ENCODE peak calls at places on chromosomes 3 and 15, in five cellular contexts. One of them, this sample, is unnamed.
A peak's percentile ranks its signal among the peaks of the same experiment; 100 is the strongest.

GRCh38 chr3:107441617-107442016 is 64.4 kb downstream of the CCDC54 start:
- DNase-seq in GM06990: no peak
- DNase-seq in progenitor cell of endocrine pancreas: no peak
- DNase-seq in WTC11: peak; percentile 18
- DNase-seq in H9: peak; percentile 37
- DNase-seq in this sample: no peak

GRCh38 chr3:140077406-140077805 is 142.4 kb downstream of the CLSTN2 start:
- DNase-seq in GM06990: no peak
- DNase-seq in progenitor cell of endocrine pancreas: no peak
- DNase-seq in WTC11: no peak
- DNase-seq in H9: no peak
- DNase-seq in this sample: no peak

GRCh38 chr3:160449660-160450598 is at the start of gene TRIM59:
- DNase-seq in GM06990: peak; percentile 99
- DNase-seq in progenitor cell of endocrine pancreas: peak; percentile 96
- DNase-seq in WTC11: peak; percentile 99
- DNase-seq in H9: peak; percentile 99
- DNase-seq in this sample: peak; percentile 88

GRCh38 chr3:109563149-109563548 is 225.8 kb upstream of the DPPA4 start:
- DNase-seq in GM06990: no peak
- DNase-seq in progenitor cell of endocrine pancreas: no peak
- DNase-seq in WTC11: no peak
- DNase-seq in H9: no peak
- DNase-seq in this sample: no peak

GRCh38 chr15:98842192-98842972 is 165.2 kb downstream of the PGPEP1L start:
- DNase-seq in GM06990: no peak
- DNase-seq in progenitor cell of endocrine pancreas: no peak
- DNase-seq in WTC11: no peak
- DNase-seq in H9: no peak
- DNase-seq in this sample: no peak

GRCh38 chr3:18440053-18440768 is 15.1 kb upstream of the SATB1 start:
- DNase-seq in GM06990: no peak
- DNase-seq in progenitor cell of endocrine pancreas: no peak
- DNase-seq in WTC11: no peak
- DNase-seq in H9: no peak
- DNase-seq in this sample: no peak

GRCh38 chr3:31235062-31235704 is 297.5 kb upstream of the STT3B start:
- DNase-seq in GM06990: no peak
- DNase-seq in progenitor cell of endocrine pancreas: no peak
- DNase-seq in WTC11: no peak
- DNase-seq in H9: no peak
- DNase-seq in this sample: no peak

GRCh38 chr3:155026999-155027591 is 53.0 kb upstream of the MME start:
- DNase-seq in GM06990: no peak
- DNase-seq in progenitor cell of endocrine pancreas: no peak
- DNase-seq in WTC11: no peak
- DNase-seq in H9: no peak
- DNase-seq in this sample: no peak

GRCh38 chr3:14152233-14152962 is 26.0 kb downstream of the XPC start:
- DNase-seq in GM06990: no peak
- DNase-seq in progenitor cell of endocrine pancreas: no peak
- DNase-seq in WTC11: no peak
- DNase-seq in H9: peak; percentile 28
- DNase-seq in this sample: no peak
- TF ChIP-seq CTCF in GM06990: peak; percentile 5
- TF ChIP-seq CTCF in progenitor cell of endocrine pancreas: no peak
- TF ChIP-seq CTCF in WTC11: no peak
- TF ChIP-seq CTCF in H9: peak; percentile 45
- TF ChIP-seq CTCF in this sample: peak; percentile 11

GRCh38 chr15:49876401-49877038 is 242.5 kb downstream of the ATP8B4 start:
- DNase-seq in GM06990: no peak
- DNase-seq in progenitor cell of endocrine pancreas: no peak
- DNase-seq in WTC11: peak; percentile 53
- DNase-seq in H9: peak; percentile 81
- DNase-seq in this sample: no peak

GRCh38 chr15:49881433-49881832 is 237.6 kb downstream of the ATP8B4 start:
- DNase-seq in GM06990: no peak
- DNase-seq in progenitor cell of endocrine pancreas: no peak
- DNase-seq in WTC11: no peak
- DNase-seq in H9: no peak
- DNase-seq in this sample: no peak

GRCh38 chr15:49877871-49878511 is 241.0 kb downstream of the ATP8B4 start:
- DNase-seq in GM06990: no peak
- DNase-seq in progenitor cell of endocrine pancreas: no peak
- DNase-seq in WTC11: no peak
- DNase-seq in H9: no peak
- DNase-seq in this sample: no peak

GRCh38 chr15:49875392-49875791 is 243.6 kb downstream of the ATP8B4 start:
- DNase-seq in GM06990: no peak
- DNase-seq in progenitor cell of endocrine pancreas: no peak
- DNase-seq in WTC11: no peak
- DNase-seq in H9: no peak
- DNase-seq in this sample: no peak

GRCh38 chr15:49877117-49877860 is 241.7 kb downstream of the ATP8B4 start:
- DNase-seq in GM06990: no peak
- DNase-seq in progenitor cell of endocrine pancreas: no peak
- DNase-seq in WTC11: no peak
- DNase-seq in H9: no peak
- DNase-seq in this sample: no peak
- TF ChIP-seq CTCF in GM06990: no peak
- TF ChIP-seq CTCF in progenitor cell of endocrine pancreas: no peak
- TF ChIP-seq CTCF in WTC11: peak; percentile 12
- TF ChIP-seq CTCF in H9: no peak
- TF ChIP-seq CTCF in this sample: no peak

DNA sequence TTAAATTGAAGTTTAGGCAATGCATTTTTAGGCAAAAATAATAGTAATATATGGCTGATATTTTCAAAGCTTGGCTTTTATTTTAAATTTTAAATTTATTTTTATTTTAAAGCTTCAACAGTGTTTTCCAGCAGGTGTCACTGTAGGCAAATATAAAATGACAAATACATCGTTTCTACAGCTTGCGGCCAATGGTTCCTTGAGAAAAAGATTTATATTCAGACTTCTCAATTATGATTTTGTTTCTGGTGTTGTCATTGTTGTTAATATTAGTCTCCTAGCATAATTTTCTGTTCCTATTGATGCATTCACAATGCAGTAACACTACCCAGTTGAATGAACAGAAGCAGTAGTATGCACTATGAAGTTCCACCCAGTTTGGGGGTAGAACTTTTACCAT is 220.7 kb upstream of the DNAJC19 start:
- DNase-seq in GM06990: no peak
- DNase-seq in progenitor cell of endocrine pancreas: no peak
- DNase-seq in WTC11: no peak
- DNase-seq in H9: no peak
- DNase-seq in this sample: no peak
- TF ChIP-seq CTCF in GM06990: peak; percentile 10
- TF ChIP-seq CTCF in progenitor cell of endocrine pancreas: peak; percentile 70
- TF ChIP-seq CTCF in WTC11: no peak
- TF ChIP-seq CTCF in H9: peak; percentile 73
- TF ChIP-seq CTCF in this sample: peak; percentile 44

DNA sequence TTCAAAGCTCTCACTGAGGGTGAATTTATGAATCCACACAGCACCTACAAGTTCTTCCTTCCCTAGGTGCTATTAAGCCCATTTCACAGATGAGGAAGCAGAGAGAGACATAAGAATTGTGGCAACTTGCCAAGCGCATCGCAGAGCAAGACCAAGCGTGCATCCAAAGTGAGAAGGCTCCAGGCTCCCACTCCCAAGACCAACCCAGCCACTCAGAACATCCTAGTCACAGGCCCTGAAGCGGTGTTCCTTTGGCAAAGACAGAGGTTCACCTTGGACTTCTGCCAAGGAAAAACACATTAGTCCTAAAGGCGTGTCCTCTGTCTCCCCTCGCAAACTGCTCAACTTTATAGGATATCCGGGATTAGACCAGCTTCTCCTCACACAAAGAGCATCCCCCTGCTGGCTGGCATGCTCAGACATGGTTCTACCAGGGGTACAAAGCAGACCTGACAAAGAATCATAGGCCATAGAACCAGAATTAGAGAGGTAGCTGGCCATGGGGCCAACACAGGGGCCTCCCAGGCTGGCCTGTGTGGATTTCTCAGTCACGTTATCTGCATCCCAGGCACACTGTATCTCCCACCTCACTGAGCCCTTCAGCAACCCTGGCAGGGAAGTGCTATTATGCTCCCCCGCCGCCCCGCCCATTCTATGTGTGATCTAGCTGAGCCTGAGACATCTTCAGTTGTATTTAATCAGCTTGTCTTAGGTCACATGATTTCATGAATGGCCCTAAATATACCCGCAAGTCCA is 160.2 kb downstream of the FOXP1 start:
- DNase-seq in GM06990: no peak
- DNase-seq in progenitor cell of endocrine pancreas: no peak
- DNase-seq in WTC11: no peak
- DNase-seq in H9: no peak
- DNase-seq in this sample: no peak
- TF ChIP-seq CTCF in GM06990: no peak
- TF ChIP-seq CTCF in progenitor cell of endocrine pancreas: no peak
- TF ChIP-seq CTCF in WTC11: no peak
- TF ChIP-seq CTCF in H9: peak; percentile 39
- TF ChIP-seq CTCF in this sample: no peak

GRCh38 chr15:95446854-95447253 is 883.6 kb upstream of the NR2F2 start:
- DNase-seq in GM06990: peak; percentile 21
- DNase-seq in progenitor cell of endocrine pancreas: no peak
- DNase-seq in WTC11: no peak
- DNase-seq in H9: no peak
- DNase-seq in this sample: no peak

GRCh38 chr15:95447486-95447885 is 883.0 kb upstream of the NR2F2 start:
- DNase-seq in GM06990: no peak
- DNase-seq in progenitor cell of endocrine pancreas: no peak
- DNase-seq in WTC11: no peak
- DNase-seq in H9: no peak
- DNase-seq in this sample: no peak

GRCh38 chr15:95450413-95450812 is 880.1 kb upstream of the NR2F2 start:
- DNase-seq in GM06990: no peak
- DNase-seq in progenitor cell of endocrine pancreas: no peak
- DNase-seq in WTC11: no peak
- DNase-seq in H9: no peak
- DNase-seq in this sample: no peak

GRCh38 chr15:95448531-95449210 is 881.8 kb upstream of the NR2F2 start:
- DNase-seq in GM06990: no peak
- DNase-seq in progenitor cell of endocrine pancreas: no peak
- DNase-seq in WTC11: no peak
- DNase-seq in H9: no peak
- DNase-seq in this sample: no peak

DNA sequence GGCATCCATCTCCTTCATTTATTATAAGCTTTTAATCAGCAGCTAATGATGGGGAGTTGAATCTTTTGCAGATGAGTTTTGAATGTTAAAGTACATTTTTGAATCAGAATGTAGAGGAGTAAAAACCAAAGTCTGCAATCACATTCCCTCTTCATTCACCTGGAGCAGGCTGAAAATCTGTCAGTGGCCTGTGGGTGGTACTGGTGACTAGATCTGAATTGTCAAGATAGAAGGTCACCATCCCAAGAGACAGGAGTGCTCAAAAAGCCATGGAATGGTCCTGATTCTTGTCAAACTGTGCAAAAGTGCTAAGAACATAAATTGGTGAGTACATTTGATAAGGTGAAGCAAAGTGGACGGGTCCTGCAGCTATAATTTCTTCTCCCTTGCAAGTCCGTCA is 881.3 kb upstream of the NR2F2 start:
- DNase-seq in GM06990: no peak
- DNase-seq in progenitor cell of endocrine pancreas: no peak
- DNase-seq in WTC11: no peak
- DNase-seq in H9: no peak
- DNase-seq in this sample: no peak
- TF ChIP-seq CTCF in GM06990: peak; percentile 7
- TF ChIP-seq CTCF in progenitor cell of endocrine pancreas: no peak
- TF ChIP-seq CTCF in WTC11: no peak
- TF ChIP-seq CTCF in H9: no peak
- TF ChIP-seq CTCF in this sample: no peak

GRCh38 chr3:89699771-89700170 is 592.4 kb downstream of the EPHA3 start:
- DNase-seq in GM06990: no peak
- DNase-seq in progenitor cell of endocrine pancreas: no peak
- DNase-seq in WTC11: no peak
- DNase-seq in H9: no peak
- DNase-seq in this sample: no peak
- TF ChIP-seq CTCF in GM06990: no peak
- TF ChIP-seq CTCF in progenitor cell of endocrine pancreas: no peak
- TF ChIP-seq CTCF in WTC11: no peak
- TF ChIP-seq CTCF in H9: peak; percentile 36
- TF ChIP-seq CTCF in this sample: no peak

GRCh38 chr3:87761795-87762194 is 297.0 kb downstream of the CGGBP1 start:
- DNase-seq in GM06990: no peak
- DNase-seq in progenitor cell of endocrine pancreas: no peak
- DNase-seq in WTC11: no peak
- DNase-seq in H9: no peak
- DNase-seq in this sample: no peak

GRCh38 chr3:87761341-87761740 is 297.5 kb downstream of the CGGBP1 start:
- DNase-seq in GM06990: no peak
- DNase-seq in progenitor cell of endocrine pancreas: no peak
- DNase-seq in WTC11: no peak
- DNase-seq in H9: no peak
- DNase-seq in this sample: no peak

GRCh38 chr3:87766736-87767135 is 292.1 kb downstream of the CGGBP1 start:
- DNase-seq in GM06990: no peak
- DNase-seq in progenitor cell of endocrine pancreas: no peak
- DNase-seq in WTC11: no peak
- DNase-seq in H9: no peak
- DNase-seq in this sample: no peak

DNA sequence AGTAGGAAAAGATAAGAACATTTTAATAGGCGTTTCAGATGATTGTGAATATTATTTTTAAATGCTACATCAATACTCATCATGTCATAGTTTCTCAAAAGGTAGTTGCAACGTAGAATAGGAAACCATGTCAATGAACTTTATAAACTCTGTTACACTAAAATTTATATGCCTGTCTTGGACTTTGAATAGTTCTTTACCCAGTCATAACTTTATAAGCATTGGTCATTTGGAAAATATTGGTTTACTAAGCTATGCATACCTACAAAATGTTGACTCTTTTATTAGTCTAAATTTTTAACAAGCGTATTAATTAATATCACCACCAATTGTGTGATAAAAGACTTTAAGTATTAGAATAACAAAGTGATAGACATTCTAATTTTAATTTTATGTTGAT is 293.5 kb downstream of the CGGBP1 start:
- DNase-seq in GM06990: no peak
- DNase-seq in progenitor cell of endocrine pancreas: no peak
- DNase-seq in WTC11: no peak
- DNase-seq in H9: no peak
- DNase-seq in this sample: no peak
- TF ChIP-seq CTCF in GM06990: no peak
- TF ChIP-seq CTCF in progenitor cell of endocrine pancreas: no peak
- TF ChIP-seq CTCF in WTC11: no peak
- TF ChIP-seq CTCF in H9: no peak
- TF ChIP-seq CTCF in this sample: no peak

GRCh38 chr15:34436956-34437442 is 609 bp downstream of the GOLGA8A start:
- DNase-seq in GM06990: peak; percentile 75
- DNase-seq in progenitor cell of endocrine pancreas: peak; percentile 42
- DNase-seq in WTC11: peak; percentile 36
- DNase-seq in H9: peak; percentile 39
- DNase-seq in this sample: peak; percentile 66
- TF ChIP-seq CTCF in GM06990: no peak
- TF ChIP-seq CTCF in progenitor cell of endocrine pancreas: peak; percentile 20
- TF ChIP-seq CTCF in WTC11: no peak
- TF ChIP-seq CTCF in H9: peak; percentile 31
- TF ChIP-seq CTCF in this sample: no peak